ENCODE peak calls at places on chromosomes 4 and X, in five cellular contexts. L is brain microvascular endothelial cell, R is progenitor cell of endocrine pancreas, X is ureter, F is spleen. C is an unnamed sample.
A peak's percentile ranks its signal among the peaks of the same experiment; 100 is the strongest.

GRCh38 chrX:143571521-143571920 is 54.2 kb upstream of the SPANXN3 start:
- DNase-seq in R (no peak), F (no peak), X (no peak), L (peak; percentile 5), C (peak; percentile 80)

GRCh38 chrX:130114141-130114561 is 3.9 kb upstream of the ELF4 start:
- DNase-seq in F (no peak), X (no peak), L (no peak), R (no peak), C (peak; percentile 83)

GRCh38 chr4:8747896-8748575 is 123.6 kb downstream of the HMX1 start:
- DNase-seq in R (no peak), F (peak; percentile 58), L (no peak), X (no peak), C (no peak)

GRCh38 chrX:151974336-151975227 is at the start of gene GABRE:
- DNase-seq in R (peak; percentile 18), F (no peak), X (peak; percentile 66), L (no peak), C (no peak)

GRCh38 chr4:168421671-168422070 is 58.6 kb downstream of the DDX60L start:
- DNase-seq in F (no peak), R (no peak), X (no peak), L (peak; percentile 72), C (peak; percentile 81)

GRCh38 chr4:3786196-3786869 is 20.1 kb downstream of the ADRA2C start:
- DNase-seq in F (no peak), X (no peak), R (no peak), L (no peak), C (no peak)

GRCh38 chr4:89119836-89120235 is 8.5 kb downstream of the TIGD2 start:
- DNase-seq in X (no peak), L (peak; percentile 14), F (no peak), R (no peak), C (no peak)

GRCh38 chrX:123408856-123409737 is 225.0 kb downstream of the GRIA3 start:
- DNase-seq in X (no peak), L (no peak), F (no peak), R (no peak), C (no peak)

GRCh38 chr4:85761803-85762202 is 286.9 kb downstream of the ARHGAP24 start:
- DNase-seq in L (peak; percentile 58), X (no peak), R (no peak), F (no peak), C (no peak)

GRCh38 chr4:2745981-2746806 is 9.9 kb downstream of the TNIP2 start:
- DNase-seq in R (no peak), X (no peak), F (peak; percentile 90), L (peak; percentile 70), C (peak; percentile 75)

GRCh38 chr4:38846015-38846414 is 10.6 kb downstream of the TLR6 start:
- DNase-seq in X (no peak), L (no peak), F (no peak), R (no peak), C (no peak)

GRCh38 chrX:40199704-40200103 is 101.9 kb upstream of the BCOR start:
- DNase-seq in X (no peak), F (no peak), R (no peak), L (no peak), C (no peak)

C was measured in HT1080.